ENCODE peak calls at places on chromosomes 16 and 17, in nine cellular contexts. Z, U, J, R, T, L, I, K and P are unnamed samples. For H3K36me3, the result is how much of the 10 kb centered on the place peaks cover.

GRCh38 chr17:19336938-19337711 is 25.4 kb downstream of the B9D1 start:
- DNase-seq in U (peak), K (no peak), Z (no peak), T (no peak), L (no peak), R (no peak), J (no peak), I (no peak), P (no peak)

GRCh38 chr16:31920373-31920772 is 46.8 kb downstream of the ZNF267 start:
- DNase-seq in I (no peak), U (no peak), K (no peak), L (no peak), Z (no peak), R (no peak), J (no peak), T (no peak), P (no peak)

GRCh38 chr17:39271546-39271945 is 45.8 kb upstream of the STAC2 start:
- DNase-seq in T (no peak), R (no peak), Z (no peak), L (no peak), J (no peak), K (no peak), U (no peak), I (peak), P (no peak)

GRCh38 chr17:73228748-73229236 is 32.9 kb downstream of the CPSF4L start:
- DNase-seq in U (peak), J (peak), I (peak), R (no peak), K (peak), T (no peak), L (peak), Z (peak), P (peak)

GRCh38 chr16:23119570-23119969 is 29.7 kb downstream of the USP31 start:
- DNase-seq in R (no peak), K (peak), U (no peak), T (no peak), L (no peak), I (peak), Z (no peak), J (no peak), P (no peak)

GRCh38 chr17:38415250-38416194 is 12.7 kb upstream of the ARHGAP23 start:
- DNase-seq in L (no peak), I (peak), U (peak), R (no peak), J (peak), Z (no peak), K (peak), T (peak), P (no peak)

GRCh38 chr16:74769791-74770190 is 4.8 kb downstream of the FA2H start:
- DNase-seq in J (no peak), U (no peak), R (no peak), T (no peak), K (no peak), I (no peak), Z (no peak), L (peak), P (no peak)

GRCh38 chr16:24844101-24845030 is 1.4 kb upstream of the SLC5A11 start:
- DNase-seq in J (no peak), Z (no peak), L (peak), I (peak), T (no peak), R (no peak), K (peak), U (peak), P (peak)

GRCh38 chr17:47888293-47888692 is 7.7 kb upstream of the SP2 start:
- DNase-seq in I (no peak), T (no peak), J (no peak), K (no peak), R (no peak), Z (no peak), L (no peak), U (no peak), P (no peak)

GRCh38 chr17:66934040-66934439 is 30.5 kb upstream of the CACNG4 start:
- DNase-seq in Z (no peak), J (no peak), K (no peak), I (no peak), L (no peak), R (no peak), U (peak), T (no peak), P (no peak)

GRCh38 chr16:58046936-58047335 is 21.4 kb downstream of the MMP15 start:
- DNase-seq in Z (no peak), L (peak), T (no peak), R (no peak), J (no peak), U (peak), K (no peak), I (no peak), P (no peak)

GRCh38 chr16:23269248-23270091 is 32.6 kb upstream of the SCNN1B start:
- DNase-seq in R (no peak), J (no peak), Z (no peak), U (no peak), K (no peak), I (no peak), L (no peak), T (no peak), P (no peak)

GRCh38 chr17:78383725-78384471 is 5.4 kb downstream of the PGS1 start:
- DNase-seq in L (no peak), U (peak), J (peak), R (no peak), I (peak), T (peak), K (peak), Z (peak), P (peak)

GRCh38 chr17:44397479-44398440 is 8.3 kb upstream of the ITGA2B start:
- DNase-seq in L (no peak), J (no peak), Z (no peak), I (no peak), R (no peak), U (no peak), T (no peak), K (no peak), P (no peak)

GRCh38 chr17:44122825-44123355 is 551 bp downstream of the HDAC5 start:
- DNase-seq in L (no peak), K (no peak), J (no peak), Z (no peak), T (peak), I (no peak), R (no peak), U (peak), P (no peak)

GRCh38 chr16:84687715-84688114 is 12.1 kb upstream of the USP10 start:
- DNase-seq in I (peak), Z (no peak), U (no peak), T (peak), J (no peak), K (peak), R (no peak), L (no peak), P (no peak)

GRCh38 chr16:56320081-56320480 is 105.3 kb downstream of the AMFR start:
- DNase-seq in R (no peak), Z (no peak), J (no peak), T (no peak), U (no peak), L (no peak), I (no peak), K (no peak), P (no peak)

GRCh38 chr16:56228476-56228875 is 37.2 kb downstream of the GNAO1 start:
- DNase-seq in R (no peak), K (no peak), L (no peak), Z (no peak), J (no peak), U (no peak), T (no peak), I (no peak), P (no peak)

GRCh38 chr17:38702166-38702899 is 2.7 kb upstream of the MLLT6 start:
- DNase-seq in R (peak), K (peak), T (peak), I (peak), J (peak), Z (peak), L (peak), U (peak), P (peak)

GRCh38 chr17:54944796-54945195 is 23.7 kb downstream of the COX11 start:
- DNase-seq in R (no peak), L (no peak), T (no peak), J (no peak), K (no peak), Z (no peak), U (no peak), I (peak), P (no peak)

GRCh38 chr17:54945246-54945645 is 23.2 kb downstream of the COX11 start:
- DNase-seq in J (no peak), R (no peak), T (no peak), U (no peak), Z (no peak), I (no peak), K (no peak), L (no peak), P (no peak)

GRCh38 chr17:54937018-54937417 is 31.4 kb downstream of the COX11 start:
- DNase-seq in L (no peak), I (no peak), K (no peak), Z (no peak), T (no peak), R (no peak), J (no peak), U (no peak), P (no peak)

GRCh38 chr17:54937426-54937825 is 31.0 kb downstream of the COX11 start:
- DNase-seq in J (no peak), I (no peak), L (no peak), K (no peak), Z (no peak), R (no peak), T (no peak), U (no peak), P (no peak)

GRCh38 chr17:54941285-54941684 is 27.2 kb downstream of the COX11 start:
- DNase-seq in J (no peak), T (no peak), L (no peak), I (no peak), K (no peak), R (no peak), Z (no peak), U (no peak), P (no peak)
- H3K36me3 ChIP-seq in J (under half), T (under half), L (under half), I (under half), K (under half), R (under half), Z (under half), U (half or more), P (under half)

GRCh38 chr17:80464486-80464885 is 11.9 kb downstream of the NPTX1 start:
- DNase-seq in T (no peak), J (no peak), I (no peak), L (no peak), K (no peak), Z (no peak), U (no peak), R (no peak), P (no peak)

GRCh38 chr17:80468222-80468621 is 8.2 kb downstream of the NPTX1 start:
- DNase-seq in Z (no peak), J (no peak), K (no peak), L (no peak), R (no peak), U (peak), I (no peak), T (no peak), P (no peak)

GRCh38 chr17:80463784-80464400 is 12.5 kb downstream of the NPTX1 start:
- DNase-seq in R (no peak), L (no peak), K (no peak), I (no peak), J (no peak), U (no peak), Z (no peak), T (no peak), P (no peak)

GRCh38 chr17:80465316-80465974 is 11.0 kb downstream of the NPTX1 start:
- DNase-seq in U (no peak), J (no peak), T (no peak), Z (no peak), K (no peak), I (no peak), R (no peak), L (no peak), P (no peak)

DNA sequence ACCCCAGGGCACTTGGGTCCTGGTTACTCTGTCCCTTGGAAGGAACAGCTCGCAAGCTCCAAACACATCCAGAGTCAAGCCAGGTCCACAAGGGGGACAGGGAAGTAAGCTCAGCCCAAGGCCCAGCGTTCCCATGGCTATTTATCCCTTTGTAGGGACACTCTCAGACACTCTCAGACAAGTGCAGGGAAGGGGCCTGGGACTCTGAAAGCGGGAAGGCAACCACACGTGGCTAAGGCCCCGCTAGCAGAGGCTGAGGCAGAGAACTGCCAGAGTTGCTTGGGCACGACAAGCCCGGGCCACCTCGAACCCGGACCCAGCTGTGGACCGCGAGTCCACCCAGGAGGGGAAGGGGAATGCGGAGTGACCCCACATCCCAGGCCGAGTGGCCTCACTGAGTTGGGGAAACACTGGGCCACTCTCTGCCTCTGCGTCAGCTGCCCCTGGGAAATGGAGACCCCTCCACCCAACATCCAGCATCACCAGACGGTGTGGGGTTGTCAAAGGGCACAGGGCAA is 10.2 kb downstream of the NPTX1 start:
- DNase-seq in J (no peak), I (no peak), K (no peak), R (no peak), L (no peak), U (no peak), T (no peak), Z (no peak), P (no peak)
- H3K36me3 ChIP-seq in J (under half), I (under half), K (under half), R (under half), L (under half), U (under half), T (under half), Z (under half), P (under half)

GRCh38 chr17:8267480-8268147 is 18.5 kb downstream of the PFAS start:
- DNase-seq in T (no peak), L (no peak), R (no peak), K (no peak), U (no peak), I (no peak), J (no peak), Z (no peak), P (no peak)
- H3K36me3 ChIP-seq in T (half or more), L (under half), R (under half), K (under half), U (half or more), I (under half), J (half or more), Z (under half), P (under half)

GRCh38 chr17:75240394-75241142 is 20.8 kb downstream of the GGA3 start:
- DNase-seq in L (no peak), Z (no peak), U (peak), J (no peak), T (peak), R (no peak), I (peak), K (no peak), P (no peak)
- H3K36me3 ChIP-seq in L (under half), Z (under half), U (half or more), J (half or more), T (half or more), R (half or more), I (half or more), K (half or more), P (under half)